ENCODE peak calls at places on chromosomes 13 and 19, in ten cellular contexts. One of them, this sample, is unnamed.

GRCh38 chr13:87923713-87924112 is 252.5 kb downstream of the SLITRK5 start:
- DNase-seq in ELR: no peak
- DNase-seq in Right ventricle myocardium superior: no peak
- DNase-seq in coronary artery: no peak
- DNase-seq in stimulated activated CD4-positive, alpha-beta T cell treated with anti-CD3 and anti-CD28 coated beads, Interleukin-2, amount 100 ng/mL, for 48 hours: no peak
- DNase-seq in stomach: no peak
- DNase-seq in HL-60: no peak
- DNase-seq in renal cortical epithelial cell: no peak
- DNase-seq in left cardiac atrium: no peak
- DNase-seq in activated CD4-positive, alpha-beta T cell treated with anti-CD3 and anti-CD28 coated beads, Interleukin-2, amount 50 U/mL, for 1 hour: no peak
- DNase-seq in this sample: no peak

GRCh38 chr13:64912141-64912540 is 2318.0 kb downstream of the PCDH9 start:
- DNase-seq in ELR: peak; percentile 90
- DNase-seq in Right ventricle myocardium superior: no peak
- DNase-seq in coronary artery: no peak
- DNase-seq in stimulated activated CD4-positive, alpha-beta T cell treated with anti-CD3 and anti-CD28 coated beads, Interleukin-2, amount 100 ng/mL, for 48 hours: no peak
- DNase-seq in stomach: no peak
- DNase-seq in HL-60: no peak
- DNase-seq in renal cortical epithelial cell: peak; percentile 14
- DNase-seq in left cardiac atrium: no peak
- DNase-seq in activated CD4-positive, alpha-beta T cell treated with anti-CD3 and anti-CD28 coated beads, Interleukin-2, amount 50 U/mL, for 1 hour: no peak
- DNase-seq in this sample: no peak

GRCh38 chr13:113864303-113864890 is 521 bp upstream of the GAS6 start:
- DNase-seq in ELR: peak; percentile 59
- DNase-seq in Right ventricle myocardium superior: peak; percentile 47
- DNase-seq in coronary artery: peak; percentile 72
- DNase-seq in stimulated activated CD4-positive, alpha-beta T cell treated with anti-CD3 and anti-CD28 coated beads, Interleukin-2, amount 100 ng/mL, for 48 hours: no peak
- DNase-seq in stomach: no peak
- DNase-seq in HL-60: no peak
- DNase-seq in renal cortical epithelial cell: no peak
- DNase-seq in left cardiac atrium: peak; percentile 21
- DNase-seq in activated CD4-positive, alpha-beta T cell treated with anti-CD3 and anti-CD28 coated beads, Interleukin-2, amount 50 U/mL, for 1 hour: no peak
- DNase-seq in this sample: no peak

GRCh38 chr13:40026174-40026585 is 370.7 kb downstream of the COG6 start:
- DNase-seq in ELR: no peak
- DNase-seq in Right ventricle myocardium superior: no peak
- DNase-seq in coronary artery: no peak
- DNase-seq in stimulated activated CD4-positive, alpha-beta T cell treated with anti-CD3 and anti-CD28 coated beads, Interleukin-2, amount 100 ng/mL, for 48 hours: peak; percentile 58
- DNase-seq in stomach: no peak
- DNase-seq in HL-60: no peak
- DNase-seq in renal cortical epithelial cell: no peak
- DNase-seq in left cardiac atrium: no peak
- DNase-seq in activated CD4-positive, alpha-beta T cell treated with anti-CD3 and anti-CD28 coated beads, Interleukin-2, amount 50 U/mL, for 1 hour: no peak
- DNase-seq in this sample: no peak

GRCh38 chr13:47133024-47133445 is 236.2 kb upstream of the HTR2A start:
- DNase-seq in ELR: no peak
- DNase-seq in Right ventricle myocardium superior: no peak
- DNase-seq in coronary artery: no peak
- DNase-seq in stimulated activated CD4-positive, alpha-beta T cell treated with anti-CD3 and anti-CD28 coated beads, Interleukin-2, amount 100 ng/mL, for 48 hours: no peak
- DNase-seq in stomach: no peak
- DNase-seq in HL-60: no peak
- DNase-seq in renal cortical epithelial cell: no peak
- DNase-seq in left cardiac atrium: no peak
- DNase-seq in activated CD4-positive, alpha-beta T cell treated with anti-CD3 and anti-CD28 coated beads, Interleukin-2, amount 50 U/mL, for 1 hour: no peak
- DNase-seq in this sample: no peak

GRCh38 chr13:82850644-82851043 is 1031.6 kb downstream of the SLITRK1 start:
- DNase-seq in ELR: no peak
- DNase-seq in Right ventricle myocardium superior: no peak
- DNase-seq in coronary artery: no peak
- DNase-seq in stimulated activated CD4-positive, alpha-beta T cell treated with anti-CD3 and anti-CD28 coated beads, Interleukin-2, amount 100 ng/mL, for 48 hours: no peak
- DNase-seq in stomach: no peak
- DNase-seq in HL-60: no peak
- DNase-seq in renal cortical epithelial cell: no peak
- DNase-seq in left cardiac atrium: no peak
- DNase-seq in activated CD4-positive, alpha-beta T cell treated with anti-CD3 and anti-CD28 coated beads, Interleukin-2, amount 50 U/mL, for 1 hour: no peak
- DNase-seq in this sample: no peak

GRCh38 chr13:38636756-38637155 is 50.1 kb upstream of the FREM2 start:
- DNase-seq in ELR: no peak
- DNase-seq in Right ventricle myocardium superior: no peak
- DNase-seq in coronary artery: no peak
- DNase-seq in stimulated activated CD4-positive, alpha-beta T cell treated with anti-CD3 and anti-CD28 coated beads, Interleukin-2, amount 100 ng/mL, for 48 hours: no peak
- DNase-seq in stomach: peak; percentile 31
- DNase-seq in HL-60: no peak
- DNase-seq in renal cortical epithelial cell: peak; percentile 29
- DNase-seq in left cardiac atrium: no peak
- DNase-seq in activated CD4-positive, alpha-beta T cell treated with anti-CD3 and anti-CD28 coated beads, Interleukin-2, amount 50 U/mL, for 1 hour: no peak
- DNase-seq in this sample: no peak

GRCh38 chr19:48928164-48929005 is 5.1 kb upstream of the DHDH start:
- DNase-seq in ELR: no peak
- DNase-seq in Right ventricle myocardium superior: no peak
- DNase-seq in coronary artery: no peak
- DNase-seq in stimulated activated CD4-positive, alpha-beta T cell treated with anti-CD3 and anti-CD28 coated beads, Interleukin-2, amount 100 ng/mL, for 48 hours: no peak
- DNase-seq in stomach: peak; percentile 82
- DNase-seq in HL-60: no peak
- DNase-seq in renal cortical epithelial cell: no peak
- DNase-seq in left cardiac atrium: no peak
- DNase-seq in activated CD4-positive, alpha-beta T cell treated with anti-CD3 and anti-CD28 coated beads, Interleukin-2, amount 50 U/mL, for 1 hour: no peak
- DNase-seq in this sample: no peak

GRCh38 chr13:90979059-90979458 is 368.4 kb upstream of the MIR17HG start:
- DNase-seq in ELR: peak; percentile 18
- DNase-seq in Right ventricle myocardium superior: no peak
- DNase-seq in coronary artery: no peak
- DNase-seq in stimulated activated CD4-positive, alpha-beta T cell treated with anti-CD3 and anti-CD28 coated beads, Interleukin-2, amount 100 ng/mL, for 48 hours: no peak
- DNase-seq in stomach: no peak
- DNase-seq in HL-60: no peak
- DNase-seq in renal cortical epithelial cell: peak; percentile 56
- DNase-seq in left cardiac atrium: no peak
- DNase-seq in activated CD4-positive, alpha-beta T cell treated with anti-CD3 and anti-CD28 coated beads, Interleukin-2, amount 50 U/mL, for 1 hour: no peak
- DNase-seq in this sample: no peak

This sample was measured in SIG-M5.